ENCODE peak calls at places on chromosomes 3 and 15, in four cellular contexts. One of them, this sample, is unnamed.

GRCh38 chr15:90095521-90095959 is 6.7 kb downstream of the IDH2 start:
- DNase-seq in retina: no peak
- DNase-seq in natural killer cell: no peak
- DNase-seq in NCI-H460: no peak
- DNase-seq in this sample: no peak

GRCh38 chr3:55583475-55583874 is 96.4 kb upstream of the WNT5A start:
- DNase-seq in retina: no peak
- DNase-seq in natural killer cell: no peak
- DNase-seq in NCI-H460: no peak
- DNase-seq in this sample: no peak

GRCh38 chr3:72997421-72997961 is 880 bp downstream of the PPP4R2 start:
- DNase-seq in retina: peak
- DNase-seq in natural killer cell: no peak
- DNase-seq in NCI-H460: peak
- DNase-seq in this sample: peak

GRCh38 chr15:90610220-90610619 is 80.5 kb downstream of the CRTC3 start:
- DNase-seq in retina: no peak
- DNase-seq in natural killer cell: no peak
- DNase-seq in NCI-H460: no peak
- DNase-seq in this sample: no peak

GRCh38 chr3:463793-464192 is 267.2 kb downstream of the CHL1 start:
- DNase-seq in retina: no peak
- DNase-seq in natural killer cell: no peak
- DNase-seq in NCI-H460: no peak
- DNase-seq in this sample: no peak

GRCh38 chr3:152254031-152254430 is 14.7 kb upstream of the MBNL1 start:
- DNase-seq in retina: no peak
- DNase-seq in natural killer cell: no peak
- DNase-seq in NCI-H460: no peak
- DNase-seq in this sample: no peak

GRCh38 chr3:58173670-58174472 is 36.9 kb downstream of the DNASE1L3 start:
- DNase-seq in retina: no peak
- DNase-seq in natural killer cell: no peak
- DNase-seq in NCI-H460: no peak
- DNase-seq in this sample: peak

GRCh38 chr3:129855454-129856419 is 37.8 kb downstream of the TMCC1 start:
- DNase-seq in retina: no peak
- DNase-seq in natural killer cell: no peak
- DNase-seq in NCI-H460: peak
- DNase-seq in this sample: no peak

GRCh38 chr15:94070341-94071275 is 160.8 kb upstream of the MCTP2 start:
- DNase-seq in retina: no peak
- DNase-seq in natural killer cell: no peak
- DNase-seq in NCI-H460: no peak
- DNase-seq in this sample: no peak

GRCh38 chr3:177973241-177973840 is 562.9 kb upstream of the KCNMB2 start:
- DNase-seq in retina: no peak
- DNase-seq in natural killer cell: no peak
- DNase-seq in NCI-H460: no peak
- DNase-seq in this sample: no peak

GRCh38 chr15:91224750-91225380 is 124.8 kb downstream of the SV2B start:
- DNase-seq in retina: peak
- DNase-seq in natural killer cell: no peak
- DNase-seq in NCI-H460: peak
- DNase-seq in this sample: peak

GRCh38 chr15:65375871-65376552 is 1.8 kb downstream of the IGDCC3 start:
- DNase-seq in retina: no peak
- DNase-seq in natural killer cell: no peak
- DNase-seq in NCI-H460: no peak
- DNase-seq in this sample: no peak

GRCh38 chr15:51365417-51365816 is 24.0 kb downstream of the GLDN start:
- DNase-seq in retina: no peak
- DNase-seq in natural killer cell: no peak
- DNase-seq in NCI-H460: no peak
- DNase-seq in this sample: no peak

GRCh38 chr3:110656394-110656793 is 415.2 kb upstream of the NECTIN3 start:
- DNase-seq in retina: no peak
- DNase-seq in natural killer cell: no peak
- DNase-seq in NCI-H460: no peak
- DNase-seq in this sample: no peak

GRCh38 chr3:125231895-125232294 is 19.3 kb upstream of the SLC12A8 start:
- DNase-seq in retina: no peak
- DNase-seq in natural killer cell: no peak
- DNase-seq in NCI-H460: peak
- DNase-seq in this sample: no peak

GRCh38 chr3:57397175-57398026 is 104.9 kb upstream of the ASB14 start:
- DNase-seq in retina: peak
- DNase-seq in natural killer cell: peak
- DNase-seq in NCI-H460: peak
- DNase-seq in this sample: peak

GRCh38 chr3:161264771-161265343 is 43.7 kb downstream of the NMD3 start:
- DNase-seq in retina: no peak
- DNase-seq in natural killer cell: no peak
- DNase-seq in NCI-H460: no peak
- DNase-seq in this sample: no peak

GRCh38 chr3:179421500-179421899 is 29.8 kb downstream of the GNB4 start:
- DNase-seq in retina: peak
- DNase-seq in natural killer cell: no peak
- DNase-seq in NCI-H460: peak
- DNase-seq in this sample: no peak

GRCh38 chr3:194592798-194593752 is 40.1 kb downstream of the TMEM44 start:
- DNase-seq in retina: no peak
- DNase-seq in natural killer cell: no peak
- DNase-seq in NCI-H460: peak
- DNase-seq in this sample: no peak

GRCh38 chr3:44989636-44990373 is 13.8 kb downstream of the EXOSC7 start:
- DNase-seq in retina: no peak
- DNase-seq in natural killer cell: no peak
- DNase-seq in NCI-H460: no peak
- DNase-seq in this sample: no peak

GRCh38 chr15:45133561-45133920 is 3.7 kb downstream of the DUOX1 start:
- DNase-seq in retina: no peak
- DNase-seq in natural killer cell: no peak
- DNase-seq in NCI-H460: no peak
- DNase-seq in this sample: no peak

GRCh38 chr3:14549256-14549931 is 9.3 kb upstream of the GRIP2 start:
- DNase-seq in retina: no peak
- DNase-seq in natural killer cell: no peak
- DNase-seq in NCI-H460: no peak
- DNase-seq in this sample: peak

GRCh38 chr3:88810455-88810854 is 297.0 kb upstream of the EPHA3 start:
- DNase-seq in retina: no peak
- DNase-seq in natural killer cell: no peak
- DNase-seq in NCI-H460: no peak
- DNase-seq in this sample: no peak

GRCh38 chr3:124780356-124780755 is 50.1 kb downstream of the UMPS start:
- DNase-seq in retina: no peak
- DNase-seq in natural killer cell: no peak
- DNase-seq in NCI-H460: no peak
- DNase-seq in this sample: no peak

GRCh38 chr15:100687532-100688215 is 85.3 kb downstream of the ASB7 start:
- DNase-seq in retina: no peak
- DNase-seq in natural killer cell: no peak
- DNase-seq in NCI-H460: no peak
- DNase-seq in this sample: no peak

GRCh38 chr3:102083971-102084370 is 234.7 kb downstream of the NFKBIZ start:
- DNase-seq in retina: no peak
- DNase-seq in natural killer cell: no peak
- DNase-seq in NCI-H460: no peak
- DNase-seq in this sample: no peak

GRCh38 chr3:177333535-177334495 is 136.5 kb upstream of the TBL1XR1 start:
- DNase-seq in retina: no peak
- DNase-seq in natural killer cell: no peak
- DNase-seq in NCI-H460: no peak
- DNase-seq in this sample: no peak

GRCh38 chr15:60326824-60327654 is 70.7 kb downstream of the ANXA2 start:
- DNase-seq in retina: peak
- DNase-seq in natural killer cell: no peak
- DNase-seq in NCI-H460: peak
- DNase-seq in this sample: peak

GRCh38 chr3:65245133-65246076 is 557.6 kb upstream of the ADAMTS9 start:
- DNase-seq in retina: no peak
- DNase-seq in natural killer cell: no peak
- DNase-seq in NCI-H460: no peak
- DNase-seq in this sample: no peak

GRCh38 chr3:41574900-41575299 is 375.6 kb downstream of the CTNNB1 start:
- DNase-seq in retina: no peak
- DNase-seq in natural killer cell: no peak
- DNase-seq in NCI-H460: no peak
- DNase-seq in this sample: no peak

GRCh38 chr15:56758770-56759449 is 25.6 kb upstream of the ZNF280D start:
- DNase-seq in retina: no peak
- DNase-seq in natural killer cell: no peak
- DNase-seq in NCI-H460: no peak
- DNase-seq in this sample: no peak

GRCh38 chr15:74322558-74323180 is 44.8 kb downstream of the CYP11A1 start:
- DNase-seq in retina: peak
- DNase-seq in natural killer cell: peak
- DNase-seq in NCI-H460: peak
- DNase-seq in this sample: peak

GRCh38 chr3:10672422-10672821 is 143.6 kb upstream of the SLC6A11 start:
- DNase-seq in retina: peak
- DNase-seq in natural killer cell: no peak
- DNase-seq in NCI-H460: no peak
- DNase-seq in this sample: no peak

GRCh38 chr15:22930782-22931484 is 49.2 kb downstream of the CYFIP1 start:
- DNase-seq in retina: no peak
- DNase-seq in natural killer cell: no peak
- DNase-seq in NCI-H460: no peak
- DNase-seq in this sample: no peak

GRCh38 chr3:128236667-128237066 is 83.4 kb downstream of the EEFSEC start:
- DNase-seq in retina: no peak
- DNase-seq in natural killer cell: no peak
- DNase-seq in NCI-H460: no peak
- DNase-seq in this sample: no peak

This sample was measured in K562.